ENCODE peak calls at places on chromosomes 6 and 20, in four cellular contexts. I is HCT116, E is SK-N-SH, F is GM12878. D is an unnamed sample.

GRCh38 chr20:46575794-46576495 is 25.5 kb upstream of the OCSTAMP start:
- DNase-seq in I (no peak), E (no peak), F (no peak), D (no peak)

GRCh38 chr6:6333498-6333897 is 13.0 kb upstream of the F13A1 start:
- DNase-seq in I (no peak), E (no peak), F (no peak), D (no peak)

GRCh38 chr6:108117427-108118358 is 43.2 kb upstream of the OSTM1 start:
- DNase-seq in I (no peak), E (peak; percentile 74), F (no peak), D (no peak)

GRCh38 chr20:2521369-2522305 is 12.9 kb upstream of the ZNF343 start:
- DNase-seq in I (peak; percentile 39), E (peak; percentile 49), F (no peak), D (peak; percentile 60)

GRCh38 chr6:12293234-12293930 is 3.2 kb downstream of the EDN1 start:
- DNase-seq in I (no peak), E (no peak), F (no peak), D (no peak)

GRCh38 chr6:107625264-107625663 is 135.3 kb downstream of the SOBP start:
- DNase-seq in I (no peak), E (no peak), F (no peak), D (no peak)

GRCh38 chr20:4951299-4951698 is 50.0 kb downstream of the SLC23A2 start:
- DNase-seq in I (peak; percentile 3), E (no peak), F (no peak), D (no peak)

GRCh38 chr6:165729307-165729936 is 66.4 kb upstream of the PDE10A start:
- DNase-seq in I (peak; percentile 6), E (peak; percentile 74), F (no peak), D (peak; percentile 39)

GRCh38 chr6:51855310-51856082 is 231.9 kb downstream of the PKHD1 start:
- DNase-seq in I (peak; percentile 41), E (peak; percentile 42), F (peak; percentile 11), D (peak; percentile 43)

GRCh38 chr6:26158581-26159416 is 71.6 kb downstream of the HFE start:
- DNase-seq in I (no peak), E (no peak), F (peak; percentile 53), D (peak; percentile 50)

GRCh38 chr20:44559302-44559701 is 23.1 kb upstream of the PKIG start:
- DNase-seq in I (no peak), E (no peak), F (no peak), D (no peak)

GRCh38 chr6:131764350-131764749 is 43.5 kb upstream of the ENPP1 start:
- DNase-seq in I (no peak), E (no peak), F (no peak), D (no peak)

GRCh38 chr6:16496210-16496609 is 257.8 kb downstream of the GMPR start:
- DNase-seq in I (no peak), E (no peak), F (no peak), D (no peak)

GRCh38 chr6:13289789-13290318 is 38.5 kb downstream of the TBC1D7 start:
- DNase-seq in I (no peak), E (no peak), F (no peak), D (no peak)

GRCh38 chr6:93248591-93248990 is 170.8 kb downstream of the EPHA7 start:
- DNase-seq in I (no peak), E (no peak), F (no peak), D (no peak)

GRCh38 chr6:20581070-20581469 is 46.8 kb downstream of the CDKAL1 start:
- DNase-seq in I (no peak), E (no peak), F (no peak), D (no peak)

GRCh38 chr6:25487012-25487411 is 165.0 kb upstream of the SCGN start:
- DNase-seq in I (no peak), E (no peak), F (no peak), D (no peak)

GRCh38 chr6:131673184-131673583 is 28.0 kb downstream of the OR2A4 start:
- DNase-seq in I (no peak), E (no peak), F (no peak), D (no peak)

GRCh38 chr20:5222919-5223634 is 93.7 kb downstream of the PROKR2 start:
- DNase-seq in I (peak; percentile 18), E (no peak), F (peak; percentile 13), D (peak; percentile 66)

GRCh38 chr6:141000917-141001316 is 1131.8 kb upstream of the GJE1 start:
- DNase-seq in I (no peak), E (no peak), F (no peak), D (no peak)

GRCh38 chr6:3328796-3329195 is 70.0 kb downstream of the PSMG4 start:
- DNase-seq in I (no peak), E (no peak), F (no peak), D (no peak)

GRCh38 chr20:48139262-48140041 is 354.2 kb upstream of the SULF2 start:
- DNase-seq in I (no peak), E (no peak), F (no peak), D (no peak)
- TF ChIP-seq JUND in I (no peak), E (no peak), F (no peak), D (no peak)

GRCh38 chr6:138196142-138196738 is 22.1 kb downstream of the PBOV1 start:
- DNase-seq in I (no peak), E (no peak), F (no peak), D (no peak)

GRCh38 chr6:138188278-138188923 is 26.7 kb downstream of the ARFGEF3 start:
- DNase-seq in I (no peak), E (no peak), F (no peak), D (no peak)

GRCh38 chr6:138197570-138197969 is 20.7 kb downstream of the PBOV1 start:
- DNase-seq in I (no peak), E (no peak), F (no peak), D (no peak)

GRCh38 chr6:138198430-138199091 is 19.7 kb downstream of the PBOV1 start:
- DNase-seq in I (no peak), E (no peak), F (no peak), D (no peak)

DNA sequence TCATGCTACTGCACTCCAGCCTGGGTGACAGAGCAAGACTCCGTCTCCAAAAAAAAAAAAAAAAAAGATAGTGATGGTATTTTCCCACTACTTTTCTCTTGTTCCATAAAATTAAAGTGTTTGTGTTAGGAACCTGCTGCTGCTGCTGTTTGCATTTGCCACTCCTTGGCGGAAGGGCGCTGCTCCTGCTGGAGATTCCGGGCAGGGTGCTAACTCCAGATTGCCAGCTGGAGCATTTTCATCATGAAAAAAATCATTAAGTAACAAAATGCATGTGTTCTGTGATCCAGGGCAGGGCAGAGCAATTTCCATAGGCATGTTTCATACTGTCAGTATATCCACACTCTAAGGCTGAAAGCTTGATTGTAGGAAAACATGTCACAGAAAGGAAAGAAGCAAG is 24.1 kb downstream of the PBOV1 start:
- DNase-seq in I (no peak), E (no peak), F (no peak), D (no peak)
- TF ChIP-seq JUND in I (no peak), E (no peak), F (no peak), D (no peak)

DNA sequence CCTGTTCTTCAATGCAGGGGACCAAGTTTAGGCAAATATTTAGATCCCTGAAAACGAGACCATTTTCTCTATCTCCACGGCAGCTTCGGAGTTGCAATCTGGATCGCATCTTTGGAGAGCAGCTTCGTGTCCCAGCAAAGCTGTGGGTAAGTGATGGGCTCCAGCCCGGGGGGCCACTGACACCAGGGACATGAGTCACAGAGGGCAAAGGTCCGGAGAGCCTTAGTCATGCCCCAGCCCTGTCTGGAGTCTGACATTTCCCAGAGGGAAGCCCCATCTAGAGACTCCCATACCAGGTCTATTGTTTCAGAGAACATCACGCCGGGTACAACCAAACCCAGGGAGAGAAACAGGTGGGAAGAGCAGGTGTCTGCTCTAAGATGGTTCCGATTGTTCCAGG is 95.9 kb downstream of the NFATC2 start:
- DNase-seq in I (peak; percentile 77), E (peak; percentile 42), F (no peak), D (no peak)
- TF ChIP-seq JUND in I (no peak), E (peak; percentile 80), F (no peak), D (no peak)

DNA sequence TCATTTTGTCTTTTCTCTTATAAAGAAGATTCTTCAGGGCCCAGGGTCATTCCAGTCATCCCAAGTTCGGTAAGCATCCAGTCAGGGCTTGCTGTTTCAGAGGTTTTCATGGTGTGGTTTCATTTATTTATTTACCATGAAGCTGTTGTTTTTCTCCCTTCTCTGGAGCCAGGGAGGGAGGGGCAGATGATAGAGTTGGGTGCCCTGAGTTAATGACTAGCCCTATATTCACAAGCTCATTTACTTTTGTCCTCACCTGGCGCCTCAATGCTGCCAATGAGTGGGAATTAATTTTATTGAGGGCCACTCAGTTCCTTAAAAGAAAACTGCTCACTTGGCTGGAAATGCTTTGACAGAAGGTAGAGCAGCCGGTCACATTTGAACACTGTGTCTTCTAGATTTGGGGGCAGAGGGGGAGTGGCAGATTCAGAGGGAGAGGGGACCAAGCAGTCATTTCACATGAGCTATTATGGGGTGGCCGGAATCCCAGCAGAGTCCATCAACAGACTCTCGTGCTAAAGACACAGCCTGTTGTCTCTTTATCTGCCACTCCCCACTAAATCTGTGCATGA is 573.3 kb upstream of the JAG1 start:
- DNase-seq in I (no peak), E (no peak), F (no peak), D (no peak)
- TF ChIP-seq JUND in I (no peak), E (no peak), F (no peak), D (no peak)

DNA sequence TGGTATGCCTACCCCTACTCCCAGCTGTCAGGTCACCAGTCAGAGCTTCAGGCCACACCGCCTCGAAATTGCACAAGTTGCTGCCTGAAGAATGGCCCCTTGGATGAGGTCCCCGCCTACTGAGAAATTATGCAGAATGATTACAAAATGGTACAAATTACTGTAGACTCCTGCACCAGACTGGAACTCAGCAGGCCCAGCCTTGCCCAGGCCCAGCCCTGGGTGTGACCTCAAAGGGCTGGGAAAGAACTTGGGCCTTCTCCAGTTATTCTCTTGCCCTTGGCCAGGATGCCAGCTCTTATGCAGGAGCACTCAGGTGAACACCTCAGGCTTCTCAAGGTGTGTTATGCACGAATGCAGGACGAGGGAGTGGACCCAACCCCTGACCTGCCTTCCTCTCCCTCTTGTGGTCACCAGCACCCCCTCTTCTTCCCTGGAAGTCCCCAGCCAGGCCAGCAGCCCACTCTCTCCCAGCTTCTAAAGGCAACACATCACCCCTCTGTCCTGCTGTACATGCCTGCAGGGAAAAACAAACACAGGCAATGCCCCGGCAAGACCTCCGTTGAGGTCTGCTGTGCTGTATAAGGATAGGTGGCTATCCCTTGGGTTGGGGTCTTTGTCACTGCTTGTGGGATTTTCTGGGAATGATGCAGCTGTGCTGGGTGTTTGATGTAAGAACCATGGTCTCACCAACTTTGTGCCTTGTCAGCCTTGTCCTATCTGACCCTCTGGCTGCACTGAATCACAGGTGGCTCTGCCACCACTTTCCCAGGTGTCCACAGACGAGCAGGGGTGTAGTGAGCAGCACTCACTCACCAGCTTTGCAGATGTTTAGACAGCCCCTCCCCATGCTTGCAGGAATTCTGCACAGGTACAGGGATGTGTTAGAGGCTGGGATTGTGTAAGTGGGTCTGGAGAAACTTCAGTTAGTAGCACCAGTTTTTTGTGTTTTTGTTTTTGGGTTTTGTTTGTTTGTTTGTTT is 88.5 kb upstream of the NAA20 start:
- DNase-seq in I (no peak), E (no peak), F (no peak), D (no peak)
- TF ChIP-seq JUND in I (no peak), E (no peak), F (no peak), D (no peak)

D was measured in T47D.